ENCODE peak calls at places on chromosomes 11 and 22, in ten cellular contexts. One of them, this sample, is unnamed.

GRCh38 chr11:3093281-3094191 is 36.3 kb upstream of the CARS1 start:
- DNase-seq in naive B cell: no peak
- DNase-seq in uterus: no peak
- DNase-seq in transverse colon: no peak
- DNase-seq in fibroblast of lung: no peak
- DNase-seq in T-helper 2 cell: no peak
- DNase-seq in left colon: no peak
- DNase-seq in fibroblast of the aortic adventitia: no peak
- DNase-seq in lower leg skin: peak
- DNase-seq in T-helper 17 cell: no peak
- DNase-seq in this sample: no peak

GRCh38 chr11:133678211-133678610 is 145.9 kb upstream of the OPCML start:
- DNase-seq in naive B cell: no peak
- DNase-seq in uterus: no peak
- DNase-seq in transverse colon: no peak
- DNase-seq in fibroblast of lung: no peak
- DNase-seq in T-helper 2 cell: no peak
- DNase-seq in left colon: no peak
- DNase-seq in fibroblast of the aortic adventitia: no peak
- DNase-seq in lower leg skin: no peak
- DNase-seq in T-helper 17 cell: no peak
- DNase-seq in this sample: no peak

GRCh38 chr11:69526453-69526810 is 45.0 kb downstream of the LINC01488 start:
- DNase-seq in naive B cell: no peak
- DNase-seq in uterus: no peak
- DNase-seq in transverse colon: no peak
- DNase-seq in fibroblast of lung: no peak
- DNase-seq in T-helper 2 cell: no peak
- DNase-seq in left colon: no peak
- DNase-seq in fibroblast of the aortic adventitia: no peak
- DNase-seq in lower leg skin: no peak
- DNase-seq in T-helper 17 cell: no peak
- DNase-seq in this sample: no peak

GRCh38 chr11:73154178-73154577 is 12.1 kb upstream of the FCHSD2 start:
- DNase-seq in naive B cell: peak
- DNase-seq in uterus: no peak
- DNase-seq in transverse colon: peak
- DNase-seq in fibroblast of lung: no peak
- DNase-seq in T-helper 2 cell: peak
- DNase-seq in left colon: peak
- DNase-seq in fibroblast of the aortic adventitia: no peak
- DNase-seq in lower leg skin: peak
- DNase-seq in T-helper 17 cell: no peak
- DNase-seq in this sample: peak

GRCh38 chr22:29994027-29994715 is 86.1 kb upstream of the HORMAD2 start:
- DNase-seq in naive B cell: no peak
- DNase-seq in uterus: no peak
- DNase-seq in transverse colon: no peak
- DNase-seq in fibroblast of lung: peak
- DNase-seq in T-helper 2 cell: no peak
- DNase-seq in left colon: no peak
- DNase-seq in fibroblast of the aortic adventitia: peak
- DNase-seq in lower leg skin: no peak
- DNase-seq in T-helper 17 cell: no peak
- DNase-seq in this sample: no peak

GRCh38 chr22:32475428-32476010 is 908 bp downstream of the FBXO7 start:
- DNase-seq in naive B cell: no peak
- DNase-seq in uterus: peak
- DNase-seq in transverse colon: peak
- DNase-seq in fibroblast of lung: peak
- DNase-seq in T-helper 2 cell: peak
- DNase-seq in left colon: peak
- DNase-seq in fibroblast of the aortic adventitia: peak
- DNase-seq in lower leg skin: peak
- DNase-seq in T-helper 17 cell: no peak
- DNase-seq in this sample: peak

GRCh38 chr11:113574586-113574985 is 99.4 kb upstream of the DRD2 start:
- DNase-seq in naive B cell: no peak
- DNase-seq in uterus: no peak
- DNase-seq in transverse colon: no peak
- DNase-seq in fibroblast of lung: no peak
- DNase-seq in T-helper 2 cell: no peak
- DNase-seq in left colon: no peak
- DNase-seq in fibroblast of the aortic adventitia: no peak
- DNase-seq in lower leg skin: peak
- DNase-seq in T-helper 17 cell: no peak
- DNase-seq in this sample: no peak

GRCh38 chr11:111699579-111700156 is 66.5 kb downstream of the PPP2R1B start:
- DNase-seq in naive B cell: no peak
- DNase-seq in uterus: no peak
- DNase-seq in transverse colon: no peak
- DNase-seq in fibroblast of lung: no peak
- DNase-seq in T-helper 2 cell: no peak
- DNase-seq in left colon: no peak
- DNase-seq in fibroblast of the aortic adventitia: no peak
- DNase-seq in lower leg skin: no peak
- DNase-seq in T-helper 17 cell: no peak
- DNase-seq in this sample: no peak

GRCh38 chr22:27456696-27457503 is 344.7 kb downstream of the MN1 start:
- DNase-seq in naive B cell: no peak
- DNase-seq in uterus: no peak
- DNase-seq in transverse colon: no peak
- DNase-seq in fibroblast of lung: peak
- DNase-seq in T-helper 2 cell: no peak
- DNase-seq in left colon: no peak
- DNase-seq in fibroblast of the aortic adventitia: peak
- DNase-seq in lower leg skin: no peak
- DNase-seq in T-helper 17 cell: no peak
- DNase-seq in this sample: no peak

GRCh38 chr11:66739983-66740382 is 11.0 kb upstream of the SPTBN2 start:
- DNase-seq in naive B cell: no peak
- DNase-seq in uterus: no peak
- DNase-seq in transverse colon: no peak
- DNase-seq in fibroblast of lung: peak
- DNase-seq in T-helper 2 cell: no peak
- DNase-seq in left colon: no peak
- DNase-seq in fibroblast of the aortic adventitia: peak
- DNase-seq in lower leg skin: no peak
- DNase-seq in T-helper 17 cell: no peak
- DNase-seq in this sample: no peak